ENCODE peak calls at places on chromosomes 3 and 15, in six cellular contexts. A, I, Y, D, R and W are unnamed samples.

GRCh38 chr3:153290278-153291015 is 128.4 kb downstream of the RAP2B start:
- DNase-seq in A (no peak), I (peak), Y (no peak), D (no peak), R (no peak), W (no peak)

GRCh38 chr3:99498544-99499234 is 139.7 kb upstream of the COL8A1 start:
- DNase-seq in A (no peak), I (no peak), Y (peak), D (no peak), R (no peak), W (no peak)

GRCh38 chr3:141275973-141276372 is 44.3 kb downstream of the PXYLP1 start:
- DNase-seq in A (no peak), I (peak), Y (peak), D (no peak), R (no peak), W (no peak)

GRCh38 chr3:185713015-185713414 is 111.8 kb downstream of the IGF2BP2 start:
- DNase-seq in A (no peak), I (no peak), Y (no peak), D (no peak), R (no peak), W (no peak)

GRCh38 chr15:95698971-95699370 is 631.5 kb upstream of the NR2F2 start:
- DNase-seq in A (no peak), I (no peak), Y (peak), D (no peak), R (no peak), W (no peak)

GRCh38 chr15:60480888-60481287 is 1.9 kb upstream of the ICE2 start:
- DNase-seq in A (no peak), I (no peak), Y (no peak), D (no peak), R (no peak), W (no peak)

GRCh38 chr3:126256256-126256655 is 75.9 kb upstream of the ALDH1L1 start:
- DNase-seq in A (no peak), I (no peak), Y (peak), D (no peak), R (no peak), W (no peak)

GRCh38 chr3:141124715-141125114 is 73.6 kb downstream of the SPSB4 start:
- DNase-seq in A (no peak), I (no peak), Y (no peak), D (no peak), R (no peak), W (no peak)

GRCh38 chr15:91110407-91110806 is 10.3 kb downstream of the SV2B start:
- DNase-seq in A (no peak), I (no peak), Y (no peak), D (no peak), R (no peak), W (no peak)

GRCh38 chr3:114799789-114800188 is 347.3 kb downstream of the ZBTB20 start:
- DNase-seq in A (no peak), I (no peak), Y (no peak), D (no peak), R (no peak), W (no peak)

GRCh38 chr15:59166156-59166555 is 40.5 kb upstream of the LDHAL6B start:
- DNase-seq in A (no peak), I (no peak), Y (peak), D (no peak), R (no peak), W (no peak)

GRCh38 chr15:65056106-65056505 is 10.9 kb downstream of the SLC51B start:
- DNase-seq in A (no peak), I (no peak), Y (no peak), D (no peak), R (peak), W (no peak)

GRCh38 chr15:66390670-66391069 is 4.0 kb downstream of the MAP2K1 start:
- DNase-seq in A (no peak), I (peak), Y (no peak), D (no peak), R (no peak), W (no peak)

GRCh38 chr3:130748981-130749380 is 2.4 kb upstream of the PIK3R4 start:
- DNase-seq in A (no peak), I (no peak), Y (peak), D (no peak), R (no peak), W (no peak)

GRCh38 chr3:52265387-52265786 is 13.1 kb downstream of the WDR82 start:
- DNase-seq in A (no peak), I (no peak), Y (no peak), D (no peak), R (no peak), W (no peak)

GRCh38 chr15:85164841-85165466 is 183.3 kb downstream of the PDE8A start:
- DNase-seq in A (no peak), I (no peak), Y (no peak), D (no peak), R (no peak), W (no peak)

GRCh38 chr15:85702321-85703230 is 92.1 kb downstream of the KLHL25 start:
- DNase-seq in A (no peak), I (no peak), Y (peak), D (no peak), R (no peak), W (no peak)

GRCh38 chr3:117751691-117752090 is 1042.1 kb downstream of the TUSC7 start:
- DNase-seq in A (no peak), I (no peak), Y (no peak), D (no peak), R (no peak), W (no peak)

GRCh38 chr15:93018574-93018973 is 70.4 kb downstream of the RGMA start:
- DNase-seq in A (no peak), I (no peak), Y (no peak), D (no peak), R (no peak), W (no peak)

GRCh38 chr15:58179741-58180381 is 41.7 kb downstream of the AQP9 start:
- DNase-seq in A (no peak), I (peak), Y (peak), D (no peak), R (no peak), W (no peak)

GRCh38 chr3:13612829-13613228 is 63.9 kb downstream of the FBLN2 start:
- DNase-seq in A (no peak), I (no peak), Y (peak), D (no peak), R (no peak), W (no peak)

GRCh38 chr15:66169625-66170024 is 83.9 kb downstream of the MEGF11 start:
- DNase-seq in A (no peak), I (no peak), Y (no peak), D (no peak), R (no peak), W (no peak)

GRCh38 chr3:194102436-194102835 is 33.5 kb upstream of the HES1 start:
- DNase-seq in A (no peak), I (no peak), Y (no peak), D (no peak), R (no peak), W (no peak)

GRCh38 chr3:126434931-126435411 is 40.3 kb downstream of the CFAP100 start:
- DNase-seq in A (no peak), I (no peak), Y (no peak), D (peak), R (no peak), W (no peak)

GRCh38 chr3:30805695-30806094 is 88.8 kb downstream of the GADL1 start:
- DNase-seq in A (no peak), I (no peak), Y (no peak), D (no peak), R (no peak), W (no peak)

GRCh38 chr15:39133201-39133600 is 447.7 kb upstream of the THBS1 start:
- DNase-seq in A (no peak), I (no peak), Y (peak), D (no peak), R (no peak), W (no peak)

GRCh38 chr3:100535610-100535943 is 43.2 kb downstream of the TMEM45A start:
- DNase-seq in A (no peak), I (no peak), Y (no peak), D (no peak), R (no peak), W (no peak)

GRCh38 chr15:73190189-73190601 is 137.9 kb downstream of the NEO1 start:
- DNase-seq in A (no peak), I (no peak), Y (peak), D (no peak), R (no peak), W (no peak)

GRCh38 chr15:58748040-58748786 is 1.3 kb downstream of the ADAM10 start:
- DNase-seq in A (no peak), I (no peak), Y (no peak), D (no peak), R (no peak), W (no peak)

GRCh38 chr3:79729096-79729495 is 38.7 kb downstream of the ROBO1 start:
- DNase-seq in A (no peak), I (no peak), Y (no peak), D (peak), R (peak), W (no peak)

GRCh38 chr15:56261854-56262509 is 18.3 kb upstream of the RFX7 start:
- DNase-seq in A (no peak), I (no peak), Y (no peak), D (no peak), R (no peak), W (no peak)

GRCh38 chr3:182644800-182645433 is 148.4 kb upstream of the ATP11B start:
- DNase-seq in A (no peak), I (peak), Y (no peak), D (no peak), R (no peak), W (no peak)

GRCh38 chr3:38455639-38456430 is 2.1 kb downstream of the ACVR2B start:
- DNase-seq in A (no peak), I (no peak), Y (peak), D (no peak), R (no peak), W (no peak)

GRCh38 chr15:71804695-71805470 is 5.5 kb upstream of the NR2E3 start:
- DNase-seq in A (no peak), I (no peak), Y (no peak), D (no peak), R (no peak), W (no peak)

GRCh38 chr15:89496155-89497098 is at the start of gene RHCG:
- DNase-seq in A (no peak), I (no peak), Y (peak), D (peak), R (peak), W (peak)
- TF ChIP-seq CTCF in A (no peak), I (no peak), Y (peak), D (peak), R (no peak), W (peak)

GRCh38 chr3:151086484-151087456 is 1.3 kb downstream of the MED12L start:
- DNase-seq in A (peak), I (peak), Y (peak), D (peak), R (peak), W (peak)
- TF ChIP-seq CTCF in A (no peak), I (peak), Y (peak), D (no peak), R (peak), W (peak)

DNA sequence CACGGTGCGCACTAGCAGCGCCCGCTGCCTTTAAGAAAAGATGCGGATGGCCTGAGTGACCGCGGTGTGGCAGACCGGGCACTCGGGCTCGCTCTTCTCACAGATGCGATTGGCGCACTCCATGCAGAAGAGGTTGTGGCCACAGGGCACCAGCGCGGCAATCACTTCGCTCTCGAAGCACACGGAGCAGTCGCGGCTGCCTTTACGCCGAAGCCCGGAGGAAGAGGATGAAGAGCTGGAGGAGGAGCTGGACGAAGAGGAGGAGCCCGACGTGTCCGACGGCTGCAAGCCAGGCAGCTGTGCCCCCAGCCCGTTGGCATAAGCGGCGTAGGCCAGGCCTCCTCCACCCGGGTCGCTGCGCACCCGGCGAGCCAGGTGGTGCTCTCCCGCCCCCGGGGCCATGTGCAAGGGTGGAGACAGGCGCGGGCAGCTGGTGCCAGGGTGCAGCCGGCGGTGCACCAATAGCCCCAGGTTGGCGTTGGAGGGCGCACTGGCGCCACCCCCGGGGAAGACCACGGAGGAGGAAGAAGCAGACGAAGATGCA is 2.6 kb downstream of the MEX3B start:
- DNase-seq in A (no peak), I (no peak), Y (no peak), D (no peak), R (no peak), W (no peak)
- TF ChIP-seq CTCF in A (no peak), I (no peak), Y (no peak), D (no peak), R (no peak), W (no peak)

GRCh38 chr3:33915796-33916589 is 117.6 kb downstream of the PDCD6IP start:
- DNase-seq in A (no peak), I (peak), Y (peak), D (no peak), R (peak), W (no peak)
- TF ChIP-seq CTCF in A (no peak), I (no peak), Y (peak), D (no peak), R (no peak), W (no peak)

DNA sequence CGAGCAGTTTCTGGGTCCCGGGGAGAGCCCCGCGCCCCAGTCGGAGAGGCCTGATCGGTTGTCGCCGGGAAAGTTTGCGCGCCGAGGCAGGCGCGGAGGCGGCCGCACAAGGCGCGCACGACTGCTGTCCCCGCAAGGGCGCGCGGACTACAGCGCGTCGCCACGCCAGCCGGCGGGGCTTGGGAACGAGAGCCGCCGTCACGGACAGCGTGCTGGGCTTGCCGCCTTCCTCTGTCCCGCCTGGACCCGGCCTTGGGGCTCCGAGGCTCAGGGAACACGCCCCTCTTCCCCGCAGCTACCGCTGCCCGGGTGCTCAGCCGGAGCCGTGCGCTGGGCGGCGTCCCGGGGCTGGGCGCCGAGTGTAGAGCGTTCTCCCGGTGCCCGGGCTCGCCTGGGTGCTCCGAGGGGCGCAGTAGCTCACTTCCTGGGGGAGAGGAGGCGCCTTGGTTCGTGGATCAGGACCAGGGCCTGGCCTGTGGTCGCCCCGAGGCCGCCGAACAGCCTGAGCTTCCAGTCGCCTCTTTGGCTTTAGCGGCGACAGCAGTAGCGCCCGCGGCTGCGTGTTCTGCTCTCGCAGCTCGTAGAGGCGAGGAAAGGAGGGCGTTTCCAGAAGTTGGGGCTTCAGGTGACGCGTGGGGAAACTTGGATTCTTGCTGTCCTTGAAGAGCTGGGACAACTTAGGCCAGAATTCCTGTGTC is 226.6 kb upstream of the C2CD4B start:
- DNase-seq in A (peak), I (peak), Y (peak), D (peak), R (peak), W (peak)
- TF ChIP-seq CTCF in A (no peak), I (peak), Y (peak), D (no peak), R (no peak), W (peak)